ENCODE peak calls at places on chromosomes 11 and 22, in nine cellular contexts. E is mesendoderm, Y is H9, W is GM23248, J is IMR-90, O is neural progenitor cell, U is fibroblast of lung, T is hepatocyte, C is A549. B is an unnamed sample.

GRCh38 chr11:457071-457760 is 7.1 kb downstream of the PTDSS2 start:
- DNase-seq in E (no peak), Y (no peak), W (no peak), J (no peak), O (no peak), U (no peak), T (no peak), C (no peak), B (peak; percentile 58)

GRCh38 chr11:20668844-20669832 is at the start of gene NELL1:
- DNase-seq in E (peak; percentile 37), Y (peak; percentile 54), W (no peak), J (no peak), O (peak; percentile 75), U (no peak), T (peak; percentile 42), C (no peak), B (peak; percentile 77)

GRCh38 chr11:134503104-134503503 is 91.1 kb upstream of the B3GAT1 start:
- DNase-seq in E (no peak), Y (peak; percentile 46), W (no peak), J (no peak), O (peak; percentile 54), U (no peak), T (no peak), C (no peak), B (no peak)

GRCh38 chr11:128610765-128611617 is 23.6 kb upstream of the ETS1 start:
- DNase-seq in E (no peak), Y (no peak), W (no peak), J (no peak), O (no peak), U (no peak), T (no peak), C (no peak), B (no peak)

GRCh38 chr11:57598831-57599155 is 1.3 kb downstream of the SERPING1 start:
- DNase-seq in E (peak; percentile 8), Y (no peak), W (peak; percentile 66), J (peak; percentile 53), O (no peak), U (peak; percentile 51), T (peak; percentile 19), C (no peak), B (peak; percentile 74)

GRCh38 chr11:13923182-13923581 is 39.3 kb upstream of the SPON1 start:
- DNase-seq in E (peak; percentile 41), Y (no peak), W (no peak), J (no peak), O (no peak), U (no peak), T (no peak), C (no peak), B (no peak)

GRCh38 chr11:108648528-108648885 is 16.4 kb upstream of the DDX10 start:
- DNase-seq in E (no peak), Y (no peak), W (no peak), J (no peak), O (no peak), U (no peak), T (no peak), C (no peak), B (no peak)

GRCh38 chr22:24937114-24937513 is 9.4 kb downstream of the LHFPL7 start:
- DNase-seq in E (peak; percentile 71), Y (peak; percentile 44), W (peak; percentile 35), J (no peak), O (peak; percentile 33), U (no peak), T (peak; percentile 40), C (no peak), B (peak; percentile 91)

GRCh38 chr11:4092031-4092430 is 2.6 kb upstream of the RRM1 start:
- DNase-seq in E (no peak), Y (no peak), W (no peak), J (no peak), O (no peak), U (no peak), T (no peak), C (no peak), B (peak; percentile 51)

GRCh38 chr11:37788141-37788877 is 1190.3 kb upstream of the RAG2 start:
- DNase-seq in E (peak; percentile 3), Y (no peak), W (no peak), J (peak; percentile 91), O (no peak), U (peak; percentile 51), T (no peak), C (no peak), B (no peak)

GRCh38 chr22:33658775-33659174 is 261.5 kb downstream of the LARGE1 start:
- DNase-seq in E (no peak), Y (no peak), W (peak; percentile 56), J (peak; percentile 8), O (no peak), U (peak; percentile 54), T (peak; percentile 39), C (no peak), B (no peak)

GRCh38 chr11:76663912-76664440 is 6.6 kb downstream of the LRRC32 start:
- DNase-seq in E (no peak), Y (no peak), W (no peak), J (no peak), O (no peak), U (no peak), T (no peak), C (no peak), B (peak; percentile 37)
- H3K4me2 ChIP-seq in E (no peak overlapping the region), Y (no peak overlapping the region), W (no peak overlapping the region), J (no peak overlapping the region), O (no peak overlapping the region), U (no peak overlapping the region), T (no peak overlapping the region), C (no peak overlapping the region), B (no peak overlapping the region)

GRCh38 chr11:61682093-61682732 is 2.0 kb downstream of the DAGLA start:
- DNase-seq in E (no peak), Y (no peak), W (no peak), J (no peak), O (no peak), U (no peak), T (peak; percentile 90), C (no peak), B (peak; percentile 96)
- H3K4me2 ChIP-seq in E (no peak overlapping the region), Y (no peak overlapping the region), W (no peak overlapping the region), J (no peak overlapping the region), O (no peak overlapping the region), U (no peak overlapping the region), T (peak overlapping the region; percentile 91), C (peak overlapping the region; percentile 43), B (peak overlapping the region; percentile 35)

GRCh38 chr11:64650923-64651523 is 60.0 kb downstream of the SLC22A12 start:
- DNase-seq in E (peak; percentile 63), Y (peak; percentile 60), W (peak; percentile 62), J (peak; percentile 19), O (peak; percentile 72), U (peak; percentile 8), T (peak; percentile 53), C (peak; percentile 63), B (peak; percentile 92)
- H3K4me2 ChIP-seq in E (no peak overlapping the region), Y (no peak overlapping the region), W (no peak overlapping the region), J (no peak overlapping the region), O (no peak overlapping the region), U (no peak overlapping the region), T (no peak overlapping the region), C (no peak overlapping the region), B (no peak overlapping the region)

DNA sequence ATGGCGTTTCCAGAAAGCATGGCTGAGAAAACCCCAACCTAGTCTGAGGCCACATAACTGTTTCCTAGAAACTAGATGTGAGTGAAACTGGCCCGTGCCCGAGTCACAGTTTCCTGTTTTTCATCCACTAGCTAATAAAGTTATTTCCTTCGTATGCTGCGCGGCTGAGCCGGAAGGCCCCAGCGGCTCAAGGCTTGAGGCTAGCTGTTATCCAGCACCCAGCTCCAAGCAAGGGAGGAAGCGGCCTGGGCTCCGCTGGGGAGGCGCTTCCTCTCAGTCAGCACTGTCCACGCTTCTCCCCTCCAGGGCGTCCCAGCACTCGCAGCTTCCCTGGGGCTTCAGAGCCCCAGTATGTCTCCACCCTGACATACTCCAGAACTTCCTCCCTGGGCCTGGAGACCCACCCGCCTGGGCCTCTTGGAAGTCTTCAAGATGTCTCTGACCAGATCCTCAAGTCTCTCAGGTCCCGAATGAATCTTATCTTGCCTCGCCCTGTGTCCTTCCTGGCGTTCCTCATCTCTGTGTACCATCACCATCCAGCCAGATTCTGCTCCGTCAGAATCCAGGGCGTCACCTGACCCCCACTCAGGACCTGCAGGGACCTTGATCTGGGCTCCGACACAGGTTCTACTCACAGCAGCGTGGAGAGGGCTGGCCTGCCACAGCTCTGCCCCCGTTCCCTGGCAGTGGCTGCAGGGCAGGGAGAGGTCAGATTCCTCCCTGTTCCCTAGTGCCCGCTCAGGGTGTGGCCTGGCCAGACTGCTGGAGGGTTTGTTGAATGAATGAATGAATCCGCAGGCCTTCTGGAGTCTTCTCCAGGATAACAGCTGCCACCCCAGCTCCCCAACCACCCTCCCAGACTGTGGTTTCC is 81.9 kb downstream of the LRRC32 start:
- DNase-seq in E (no peak), Y (no peak), W (no peak), J (peak; percentile 25), O (no peak), U (no peak), T (peak; percentile 65), C (no peak), B (peak; percentile 68)
- H3K4me2 ChIP-seq in E (no peak overlapping the region), Y (no peak overlapping the region), W (no peak overlapping the region), J (no peak overlapping the region), O (no peak overlapping the region), U (no peak overlapping the region), T (peak overlapping the region; percentile 35), C (peak overlapping the region; percentile 14), B (no peak overlapping the region)

GRCh38 chr22:49449811-49450386 is 377.8 kb downstream of the BRD1 start:
- DNase-seq in E (peak; percentile 87), Y (peak; percentile 49), W (no peak), J (no peak), O (peak; percentile 60), U (no peak), T (peak; percentile 30), C (no peak), B (peak; percentile 4)
- H3K4me2 ChIP-seq in E (peak overlapping the region; percentile 41), Y (peak overlapping the region; percentile 40), W (no peak overlapping the region), J (no peak overlapping the region), O (peak overlapping the region; percentile 69), U (no peak overlapping the region), T (peak overlapping the region; percentile 17), C (no peak overlapping the region), B (no peak overlapping the region)

GRCh38 chr11:101188173-101188572 is 58.6 kb upstream of the PGR start:
- DNase-seq in E (no peak), Y (no peak), W (no peak), J (no peak), O (no peak), U (peak; percentile 23), T (no peak), C (no peak), B (no peak)

GRCh38 chr11:101185985-101186384 is 56.4 kb upstream of the PGR start:
- DNase-seq in E (no peak), Y (no peak), W (no peak), J (no peak), O (no peak), U (no peak), T (no peak), C (no peak), B (no peak)

GRCh38 chr11:101187748-101188147 is 58.1 kb upstream of the PGR start:
- DNase-seq in E (no peak), Y (no peak), W (no peak), J (no peak), O (no peak), U (peak; percentile 22), T (no peak), C (no peak), B (no peak)

DNA sequence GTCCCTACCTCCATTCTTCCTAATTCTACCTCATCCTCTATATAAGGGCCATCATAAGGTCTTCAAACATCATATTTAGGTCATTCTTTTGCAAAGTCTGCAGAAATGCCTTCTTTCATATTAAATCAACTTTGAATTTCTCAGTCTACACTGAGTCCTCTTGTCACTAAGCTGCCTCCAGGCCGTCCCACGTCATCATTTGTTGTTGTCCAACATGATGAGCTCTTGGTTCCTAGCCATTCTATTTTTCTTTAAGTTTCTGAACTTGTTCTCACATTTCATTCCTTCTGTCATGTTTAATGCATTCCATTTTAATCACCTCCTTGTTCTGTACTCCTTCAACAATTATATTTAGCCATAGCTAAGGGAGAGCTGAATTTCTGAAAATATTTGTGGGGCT is 59.2 kb upstream of the PGR start:
- DNase-seq in E (no peak), Y (no peak), W (no peak), J (no peak), O (no peak), U (no peak), T (no peak), C (no peak), B (no peak)
- H3K4me2 ChIP-seq in E (no peak overlapping the region), Y (no peak overlapping the region), W (no peak overlapping the region), J (no peak overlapping the region), O (no peak overlapping the region), U (no peak overlapping the region), T (no peak overlapping the region), C (no peak overlapping the region), B (no peak overlapping the region)